ENCODE peak calls at places on chromosomes 5 and 9, in four cellular contexts. One of them, this sample, is unnamed. For H3K27me3, the result is how much of the 10 kb centered on the place peaks cover.

GRCh38 chr5:39473156-39473779 is 48.5 kb upstream of the DAB2 start:
- DNase-seq in stomach: no peak
- DNase-seq in Panc1: no peak
- DNase-seq in GM23338: no peak
- DNase-seq in this sample: no peak

GRCh38 chr5:112004867-112005532 is 248.0 kb upstream of the NREP start:
- DNase-seq in Panc1: no peak
- DNase-seq in stomach: no peak
- DNase-seq in GM23338: no peak
- DNase-seq in this sample: no peak

GRCh38 chr5:133381571-133382365 is 230.6 kb downstream of the FSTL4 start:
- DNase-seq in Panc1: no peak
- DNase-seq in GM23338: no peak
- DNase-seq in stomach: peak
- DNase-seq in this sample: no peak

GRCh38 chr5:175743676-175744210 is 85.9 kb downstream of the HRH2 start:
- DNase-seq in Panc1: no peak
- DNase-seq in stomach: no peak
- DNase-seq in GM23338: peak
- DNase-seq in this sample: no peak

GRCh38 chr5:170722316-170722715 is 61.2 kb upstream of the GABRP start:
- DNase-seq in Panc1: no peak
- DNase-seq in stomach: no peak
- DNase-seq in GM23338: peak
- DNase-seq in this sample: no peak

GRCh38 chr5:74630387-74631087 is 10.0 kb downstream of the ENC1 start:
- DNase-seq in Panc1: peak
- DNase-seq in stomach: no peak
- DNase-seq in GM23338: no peak
- DNase-seq in this sample: no peak

GRCh38 chr5:67493676-67494075 is 297.1 kb upstream of the CD180 start:
- DNase-seq in GM23338: peak
- DNase-seq in stomach: peak
- DNase-seq in Panc1: no peak
- DNase-seq in this sample: no peak

GRCh38 chr5:146588331-146588730 is 72.3 kb upstream of the GPR151 start:
- DNase-seq in GM23338: no peak
- DNase-seq in stomach: no peak
- DNase-seq in Panc1: no peak
- DNase-seq in this sample: no peak

GRCh38 chr5:43304520-43304919 is 8.7 kb downstream of the HMGCS1 start:
- DNase-seq in Panc1: no peak
- DNase-seq in stomach: no peak
- DNase-seq in GM23338: no peak
- DNase-seq in this sample: no peak

GRCh38 chr5:74040065-74040551 is 414.1 kb downstream of the ARHGEF28 start:
- DNase-seq in Panc1: no peak
- DNase-seq in stomach: no peak
- DNase-seq in GM23338: no peak
- DNase-seq in this sample: peak

GRCh38 chr9:297104-297794 is 82.6 kb downstream of the DOCK8 start:
- DNase-seq in Panc1: no peak
- DNase-seq in GM23338: no peak
- DNase-seq in stomach: peak
- DNase-seq in this sample: no peak

GRCh38 chr5:103919526-103919925 is 356.9 kb upstream of the NUDT12 start:
- DNase-seq in stomach: no peak
- DNase-seq in GM23338: no peak
- DNase-seq in Panc1: no peak
- DNase-seq in this sample: no peak

GRCh38 chr9:73215249-73215648 is 63.6 kb downstream of the ANXA1 start:
- DNase-seq in Panc1: no peak
- DNase-seq in stomach: no peak
- DNase-seq in GM23338: peak
- DNase-seq in this sample: no peak

GRCh38 chr9:81604306-81605153 is 84.8 kb downstream of the TLE1 start:
- DNase-seq in Panc1: no peak
- DNase-seq in GM23338: no peak
- DNase-seq in stomach: no peak
- DNase-seq in this sample: no peak

GRCh38 chr5:103624035-103624461 is 61.5 kb upstream of the NUDT12 start:
- DNase-seq in GM23338: no peak
- DNase-seq in stomach: no peak
- DNase-seq in Panc1: no peak
- DNase-seq in this sample: peak

GRCh38 chr5:139389701-139390638 is at the start of gene MZB1:
- DNase-seq in Panc1: no peak
- DNase-seq in stomach: no peak
- DNase-seq in GM23338: no peak
- DNase-seq in this sample: no peak

GRCh38 chr9:104743377-104743985 is 4.0 kb upstream of the NIPSNAP3A start:
- DNase-seq in Panc1: peak
- DNase-seq in stomach: no peak
- DNase-seq in GM23338: peak
- DNase-seq in this sample: no peak

GRCh38 chr5:41788800-41789395 is 81.3 kb downstream of the OXCT1 start:
- DNase-seq in Panc1: no peak
- DNase-seq in GM23338: no peak
- DNase-seq in stomach: no peak
- DNase-seq in this sample: no peak

GRCh38 chr5:172868924-172869565 is 35.0 kb downstream of the ERGIC1 start:
- DNase-seq in stomach: peak
- DNase-seq in GM23338: no peak
- DNase-seq in Panc1: peak
- DNase-seq in this sample: peak

GRCh38 chr9:131516930-131517329 is 14.1 kb downstream of the UCK1 start:
- DNase-seq in stomach: no peak
- DNase-seq in Panc1: no peak
- DNase-seq in GM23338: no peak
- DNase-seq in this sample: no peak

GRCh38 chr9:93132287-93132927 is 1.6 kb downstream of the NINJ1 start:
- DNase-seq in GM23338: peak
- DNase-seq in stomach: peak
- DNase-seq in Panc1: no peak
- DNase-seq in this sample: no peak

GRCh38 chr5:165805756-165806155 is 2300.3 kb downstream of the MAT2B start:
- DNase-seq in GM23338: peak
- DNase-seq in Panc1: no peak
- DNase-seq in stomach: no peak
- DNase-seq in this sample: no peak

GRCh38 chr9:124264812-124265211 is 7.1 kb downstream of the NEK6 start:
- DNase-seq in Panc1: no peak
- DNase-seq in GM23338: no peak
- DNase-seq in stomach: no peak
- DNase-seq in this sample: no peak

GRCh38 chr9:126633881-126634558 is 20.3 kb downstream of the LMX1B start:
- DNase-seq in GM23338: no peak
- DNase-seq in stomach: no peak
- DNase-seq in Panc1: no peak
- DNase-seq in this sample: no peak

GRCh38 chr5:123937230-123937629 is 425.3 kb downstream of the CSNK1G3 start:
- DNase-seq in Panc1: no peak
- DNase-seq in GM23338: peak
- DNase-seq in stomach: no peak
- DNase-seq in this sample: no peak

GRCh38 chr5:122375801-122376200 is 63.8 kb downstream of the SNCAIP start:
- DNase-seq in stomach: no peak
- DNase-seq in GM23338: no peak
- DNase-seq in Panc1: no peak
- DNase-seq in this sample: no peak

GRCh38 chr5:156879665-156880285 is 29.7 kb downstream of the PPP1R2B start:
- DNase-seq in GM23338: no peak
- DNase-seq in stomach: no peak
- DNase-seq in Panc1: no peak
- DNase-seq in this sample: no peak

GRCh38 chr9:105901514-105902109 is 207.3 kb downstream of the TMEM38B start:
- DNase-seq in stomach: no peak
- DNase-seq in GM23338: peak
- DNase-seq in Panc1: no peak
- DNase-seq in this sample: no peak

GRCh38 chr9:136864996-136865767 is 926 bp downstream of the EDF1 start:
- DNase-seq in stomach: no peak
- DNase-seq in Panc1: no peak
- DNase-seq in GM23338: no peak
- DNase-seq in this sample: no peak

GRCh38 chr9:4656621-4657020 is 5.5 kb upstream of the PLPP6 start:
- DNase-seq in GM23338: no peak
- DNase-seq in stomach: no peak
- DNase-seq in Panc1: no peak
- DNase-seq in this sample: no peak

GRCh38 chr5:150438873-150439546 is 10.5 kb downstream of the RPS14 start:
- DNase-seq in Panc1: no peak
- DNase-seq in GM23338: peak
- DNase-seq in stomach: no peak
- DNase-seq in this sample: no peak

GRCh38 chr5:165834922-165835321 is 2329.5 kb downstream of the MAT2B start:
- DNase-seq in GM23338: no peak
- DNase-seq in stomach: no peak
- DNase-seq in Panc1: no peak
- DNase-seq in this sample: no peak

GRCh38 chr9:19231126-19232035 is 888 bp downstream of the DENND4C start:
- DNase-seq in Panc1: no peak
- DNase-seq in stomach: peak
- DNase-seq in GM23338: peak
- DNase-seq in this sample: no peak

GRCh38 chr5:172303090-172303995 is 19.8 kb upstream of the UBTD2 start:
- DNase-seq in Panc1: no peak
- DNase-seq in GM23338: no peak
- DNase-seq in stomach: no peak
- DNase-seq in this sample: no peak

GRCh38 chr5:89628876-89629635 is 746.1 kb upstream of the MEF2C start:
- DNase-seq in Panc1: no peak
- DNase-seq in GM23338: no peak
- DNase-seq in stomach: no peak
- DNase-seq in this sample: no peak

GRCh38 chr5:56596154-56596553 is 219.2 kb upstream of the MAP3K1 start:
- DNase-seq in Panc1: no peak
- DNase-seq in GM23338: no peak
- DNase-seq in stomach: no peak
- DNase-seq in this sample: no peak

GRCh38 chr5:14809369-14810144 is 62.0 kb downstream of the ANKH start:
- DNase-seq in GM23338: no peak
- DNase-seq in stomach: peak
- DNase-seq in Panc1: peak
- DNase-seq in this sample: peak

GRCh38 chr9:108884701-108885100 is 22.6 kb downstream of the ACTL7A start:
- DNase-seq in GM23338: no peak
- DNase-seq in Panc1: no peak
- DNase-seq in stomach: no peak
- DNase-seq in this sample: no peak
- H3K4me3 ChIP-seq in GM23338: no peak
- H3K4me3 ChIP-seq in Panc1: no peak
- H3K4me3 ChIP-seq in stomach: no peak
- H3K4me3 ChIP-seq in this sample: no peak

GRCh38 chr5:36390640-36391039 is 88.9 kb upstream of the RANBP3L start:
- DNase-seq in Panc1: no peak
- DNase-seq in GM23338: no peak
- DNase-seq in stomach: no peak
- DNase-seq in this sample: no peak

GRCh38 chr5:36385495-36385894 is 83.8 kb upstream of the RANBP3L start:
- DNase-seq in stomach: no peak
- DNase-seq in Panc1: no peak
- DNase-seq in GM23338: no peak
- DNase-seq in this sample: no peak

GRCh38 chr5:36389245-36389644 is 87.5 kb upstream of the RANBP3L start:
- DNase-seq in GM23338: no peak
- DNase-seq in stomach: no peak
- DNase-seq in Panc1: no peak
- DNase-seq in this sample: no peak

GRCh38 chr5:36384845-36385244 is 83.1 kb upstream of the RANBP3L start:
- DNase-seq in Panc1: no peak
- DNase-seq in stomach: no peak
- DNase-seq in GM23338: no peak
- DNase-seq in this sample: no peak

GRCh38 chr5:36388288-36388687 is 86.6 kb upstream of the RANBP3L start:
- DNase-seq in Panc1: no peak
- DNase-seq in stomach: no peak
- DNase-seq in GM23338: no peak
- DNase-seq in this sample: no peak
- TF ChIP-seq CTCF in Panc1: no peak
- TF ChIP-seq CTCF in stomach: no peak
- TF ChIP-seq CTCF in GM23338: no peak
- TF ChIP-seq CTCF in this sample: no peak

GRCh38 chr5:6455571-6456200 is 7.0 kb downstream of the UBE2QL1 start:
- DNase-seq in GM23338: no peak
- DNase-seq in Panc1: no peak
- DNase-seq in stomach: no peak
- DNase-seq in this sample: no peak

GRCh38 chr5:6453937-6454560 is 5.4 kb downstream of the UBE2QL1 start:
- DNase-seq in Panc1: no peak
- DNase-seq in stomach: no peak
- DNase-seq in GM23338: no peak
- DNase-seq in this sample: no peak

GRCh38 chr5:6452622-6453504 is 4.2 kb downstream of the UBE2QL1 start:
- DNase-seq in Panc1: no peak
- DNase-seq in GM23338: no peak
- DNase-seq in stomach: no peak
- DNase-seq in this sample: no peak

GRCh38 chr5:6456766-6457370 is 8.2 kb downstream of the UBE2QL1 start:
- DNase-seq in GM23338: no peak
- DNase-seq in stomach: no peak
- DNase-seq in Panc1: no peak
- DNase-seq in this sample: no peak

GRCh38 chr5:6454628-6455053 is 6.0 kb downstream of the UBE2QL1 start:
- DNase-seq in stomach: no peak
- DNase-seq in GM23338: no peak
- DNase-seq in Panc1: no peak
- DNase-seq in this sample: no peak
- H3K27me3 ChIP-seq in stomach: under half
- H3K27me3 ChIP-seq in GM23338: under half
- H3K27me3 ChIP-seq in Panc1: under half
- H3K27me3 ChIP-seq in this sample: under half

GRCh38 chr5:10631597-10631996 is 67.7 kb downstream of the ANKRD33B start:
- DNase-seq in Panc1: no peak
- DNase-seq in GM23338: no peak
- DNase-seq in stomach: no peak
- DNase-seq in this sample: no peak
- H3K4me3 ChIP-seq in Panc1: no peak
- H3K4me3 ChIP-seq in GM23338: no peak
- H3K4me3 ChIP-seq in stomach: no peak
- H3K4me3 ChIP-seq in this sample: no peak

DNA sequence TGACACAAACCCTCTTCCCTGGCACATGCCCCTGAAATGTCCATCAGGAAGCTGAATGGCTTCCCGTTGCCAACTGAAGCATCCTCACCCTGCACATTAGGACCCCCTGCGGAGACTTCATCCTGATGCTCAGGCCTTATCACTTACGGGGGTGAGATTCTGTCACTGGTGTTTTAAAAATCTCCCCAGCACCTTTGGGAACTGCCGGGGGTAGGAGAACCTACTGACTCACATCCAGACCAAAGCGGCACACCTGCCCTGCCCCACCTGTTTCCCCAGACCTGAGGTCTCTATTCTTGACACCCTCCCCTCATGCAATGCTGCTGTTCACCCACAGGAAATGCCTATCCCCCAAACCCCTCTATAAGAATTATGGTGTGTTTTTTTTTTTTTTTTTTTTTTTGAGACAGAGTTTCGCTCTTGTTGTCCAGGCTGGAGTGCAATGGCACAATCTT is 20.8 kb downstream of the TRAF1 start:
- DNase-seq in GM23338: no peak
- DNase-seq in Panc1: no peak
- DNase-seq in stomach: no peak
- DNase-seq in this sample: no peak
- TF ChIP-seq CTCF in GM23338: no peak
- TF ChIP-seq CTCF in Panc1: no peak
- TF ChIP-seq CTCF in stomach: no peak
- TF ChIP-seq CTCF in this sample: no peak